ENCODE peak calls at places on chromosomes 6 and 20, in ten cellular contexts. One of them, this sample, is unnamed.

GRCh38 chr20:3233991-3234498 is 4.9 kb downstream of the SLC4A11 start:
- DNase-seq in effector CD4-positive, alpha-beta T cell: no peak
- DNase-seq in putamen: no peak
- DNase-seq in HS-27A: no peak
- DNase-seq in KG1: no peak
- DNase-seq in GM12865: no peak
- DNase-seq in pulmonary artery endothelial cell: no peak
- DNase-seq in WTC11: no peak
- DNase-seq in aorta: no peak
- DNase-seq in H54: no peak
- DNase-seq in this sample: no peak

GRCh38 chr20:39853664-39854063 is 835.4 kb downstream of the MAFB start:
- DNase-seq in effector CD4-positive, alpha-beta T cell: no peak
- DNase-seq in putamen: no peak
- DNase-seq in HS-27A: no peak
- DNase-seq in KG1: no peak
- DNase-seq in GM12865: no peak
- DNase-seq in pulmonary artery endothelial cell: no peak
- DNase-seq in WTC11: peak
- DNase-seq in aorta: no peak
- DNase-seq in H54: peak
- DNase-seq in this sample: no peak

GRCh38 chr6:6966127-6966526 is 141.6 kb upstream of the RREB1 start:
- DNase-seq in effector CD4-positive, alpha-beta T cell: no peak
- DNase-seq in putamen: no peak
- DNase-seq in HS-27A: no peak
- DNase-seq in KG1: no peak
- DNase-seq in GM12865: no peak
- DNase-seq in pulmonary artery endothelial cell: no peak
- DNase-seq in WTC11: no peak
- DNase-seq in aorta: no peak
- DNase-seq in H54: no peak
- DNase-seq in this sample: no peak

GRCh38 chr20:23584434-23585199 is 16.3 kb upstream of the CST9L start:
- DNase-seq in effector CD4-positive, alpha-beta T cell: no peak
- DNase-seq in putamen: no peak
- DNase-seq in HS-27A: no peak
- DNase-seq in KG1: no peak
- DNase-seq in GM12865: no peak
- DNase-seq in pulmonary artery endothelial cell: no peak
- DNase-seq in WTC11: peak
- DNase-seq in aorta: no peak
- DNase-seq in H54: no peak
- DNase-seq in this sample: no peak

GRCh38 chr6:154337423-154338005 is 19.1 kb downstream of the IPCEF1 start:
- DNase-seq in effector CD4-positive, alpha-beta T cell: no peak
- DNase-seq in putamen: no peak
- DNase-seq in HS-27A: no peak
- DNase-seq in KG1: no peak
- DNase-seq in GM12865: no peak
- DNase-seq in pulmonary artery endothelial cell: no peak
- DNase-seq in WTC11: no peak
- DNase-seq in aorta: no peak
- DNase-seq in H54: no peak
- DNase-seq in this sample: no peak

GRCh38 chr6:165621950-165622349 is 41.1 kb downstream of the PDE10A start:
- DNase-seq in effector CD4-positive, alpha-beta T cell: no peak
- DNase-seq in putamen: no peak
- DNase-seq in HS-27A: no peak
- DNase-seq in KG1: no peak
- DNase-seq in GM12865: no peak
- DNase-seq in pulmonary artery endothelial cell: no peak
- DNase-seq in WTC11: no peak
- DNase-seq in aorta: no peak
- DNase-seq in H54: no peak
- DNase-seq in this sample: no peak

GRCh38 chr6:45625191-45625664 is 247.5 kb upstream of the SUPT3H start:
- DNase-seq in effector CD4-positive, alpha-beta T cell: no peak
- DNase-seq in putamen: no peak
- DNase-seq in HS-27A: peak
- DNase-seq in KG1: no peak
- DNase-seq in GM12865: no peak
- DNase-seq in pulmonary artery endothelial cell: no peak
- DNase-seq in WTC11: no peak
- DNase-seq in aorta: no peak
- DNase-seq in H54: no peak
- DNase-seq in this sample: no peak

GRCh38 chr20:51565741-51566140 is 23.2 kb upstream of the NFATC2 start:
- DNase-seq in effector CD4-positive, alpha-beta T cell: no peak
- DNase-seq in putamen: no peak
- DNase-seq in HS-27A: no peak
- DNase-seq in KG1: no peak
- DNase-seq in GM12865: no peak
- DNase-seq in pulmonary artery endothelial cell: no peak
- DNase-seq in WTC11: no peak
- DNase-seq in aorta: no peak
- DNase-seq in H54: peak
- DNase-seq in this sample: no peak

GRCh38 chr6:2116496-2116895 is 128.9 kb downstream of the GMDS start:
- DNase-seq in effector CD4-positive, alpha-beta T cell: no peak
- DNase-seq in putamen: no peak
- DNase-seq in HS-27A: no peak
- DNase-seq in KG1: no peak
- DNase-seq in GM12865: no peak
- DNase-seq in pulmonary artery endothelial cell: no peak
- DNase-seq in WTC11: no peak
- DNase-seq in aorta: no peak
- DNase-seq in H54: no peak
- DNase-seq in this sample: no peak

GRCh38 chr6:118325220-118325860 is 222.8 kb upstream of the PLN start:
- DNase-seq in effector CD4-positive, alpha-beta T cell: no peak
- DNase-seq in putamen: no peak
- DNase-seq in HS-27A: peak
- DNase-seq in KG1: no peak
- DNase-seq in GM12865: no peak
- DNase-seq in pulmonary artery endothelial cell: no peak
- DNase-seq in WTC11: no peak
- DNase-seq in aorta: peak
- DNase-seq in H54: peak
- DNase-seq in this sample: no peak

GRCh38 chr6:41935685-41936072 is 5.9 kb downstream of the CCND3 start:
- DNase-seq in effector CD4-positive, alpha-beta T cell: no peak
- DNase-seq in putamen: no peak
- DNase-seq in HS-27A: no peak
- DNase-seq in KG1: no peak
- DNase-seq in GM12865: no peak
- DNase-seq in pulmonary artery endothelial cell: no peak
- DNase-seq in WTC11: peak
- DNase-seq in aorta: no peak
- DNase-seq in H54: no peak
- DNase-seq in this sample: no peak

GRCh38 chr6:131909408-131910218 is 41.6 kb downstream of the CCN2 start:
- DNase-seq in effector CD4-positive, alpha-beta T cell: peak
- DNase-seq in putamen: peak
- DNase-seq in HS-27A: no peak
- DNase-seq in KG1: peak
- DNase-seq in GM12865: peak
- DNase-seq in pulmonary artery endothelial cell: no peak
- DNase-seq in WTC11: peak
- DNase-seq in aorta: peak
- DNase-seq in H54: peak
- DNase-seq in this sample: peak

GRCh38 chr6:66183982-66184555 is 477.0 kb upstream of the EYS start:
- DNase-seq in effector CD4-positive, alpha-beta T cell: no peak
- DNase-seq in putamen: no peak
- DNase-seq in HS-27A: no peak
- DNase-seq in KG1: no peak
- DNase-seq in GM12865: no peak
- DNase-seq in pulmonary artery endothelial cell: no peak
- DNase-seq in WTC11: no peak
- DNase-seq in aorta: no peak
- DNase-seq in H54: no peak
- DNase-seq in this sample: peak

This sample was measured in globus pallidus.